ENCODE peak calls at places on chromosomes 13 and 19, in ten cellular contexts. One of them, this sample, is unnamed.

GRCh38 chr19:22545751-22546150 is 88.4 kb upstream of the ZNF492 start:
- DNase-seq in Caco-2: peak; percentile 40
- DNase-seq in cardiac muscle cell: no peak
- DNase-seq in tibial nerve: no peak
- DNase-seq in CD4-positive, alpha-beta T cell: no peak
- DNase-seq in HFF-Myc: peak; percentile 0
- DNase-seq in transverse colon: peak; percentile 12
- DNase-seq in mesothelial cell of epicardium: no peak
- DNase-seq in BJ: no peak
- DNase-seq in heart right ventricle: peak; percentile 30
- DNase-seq in this sample: no peak

GRCh38 chr13:52846567-52847321 is 1.7 kb downstream of the PCDH8 start:
- DNase-seq in Caco-2: no peak
- DNase-seq in cardiac muscle cell: peak; percentile 90
- DNase-seq in tibial nerve: peak; percentile 23
- DNase-seq in CD4-positive, alpha-beta T cell: no peak
- DNase-seq in HFF-Myc: no peak
- DNase-seq in transverse colon: peak; percentile 54
- DNase-seq in mesothelial cell of epicardium: peak; percentile 80
- DNase-seq in BJ: no peak
- DNase-seq in heart right ventricle: peak; percentile 34
- DNase-seq in this sample: no peak

GRCh38 chr13:112072531-112073244 is 5.7 kb downstream of the SOX1 start:
- DNase-seq in Caco-2: no peak
- DNase-seq in cardiac muscle cell: peak; percentile 35
- DNase-seq in tibial nerve: no peak
- DNase-seq in CD4-positive, alpha-beta T cell: no peak
- DNase-seq in HFF-Myc: no peak
- DNase-seq in transverse colon: no peak
- DNase-seq in mesothelial cell of epicardium: no peak
- DNase-seq in BJ: no peak
- DNase-seq in heart right ventricle: peak; percentile 17
- DNase-seq in this sample: no peak

GRCh38 chr19:36097036-36097435 is 13.9 kb upstream of the OVOL3 start:
- DNase-seq in Caco-2: no peak
- DNase-seq in cardiac muscle cell: no peak
- DNase-seq in tibial nerve: no peak
- DNase-seq in CD4-positive, alpha-beta T cell: no peak
- DNase-seq in HFF-Myc: no peak
- DNase-seq in transverse colon: no peak
- DNase-seq in mesothelial cell of epicardium: no peak
- DNase-seq in BJ: no peak
- DNase-seq in heart right ventricle: no peak
- DNase-seq in this sample: no peak

GRCh38 chr19:2962018-2962670 is 15.2 kb upstream of the TLE6 start:
- DNase-seq in Caco-2: peak; percentile 55
- DNase-seq in cardiac muscle cell: peak; percentile 85
- DNase-seq in tibial nerve: no peak
- DNase-seq in CD4-positive, alpha-beta T cell: no peak
- DNase-seq in HFF-Myc: peak; percentile 71
- DNase-seq in transverse colon: peak; percentile 47
- DNase-seq in mesothelial cell of epicardium: no peak
- DNase-seq in BJ: peak; percentile 37
- DNase-seq in heart right ventricle: peak; percentile 65
- DNase-seq in this sample: peak; percentile 28

GRCh38 chr13:33446821-33447481 is 161.4 kb upstream of the STARD13 start:
- DNase-seq in Caco-2: peak; percentile 50
- DNase-seq in cardiac muscle cell: no peak
- DNase-seq in tibial nerve: no peak
- DNase-seq in CD4-positive, alpha-beta T cell: no peak
- DNase-seq in HFF-Myc: peak; percentile 49
- DNase-seq in transverse colon: no peak
- DNase-seq in mesothelial cell of epicardium: no peak
- DNase-seq in BJ: peak; percentile 53
- DNase-seq in heart right ventricle: no peak
- DNase-seq in this sample: no peak

GRCh38 chr19:53649746-53650593 is 18.2 kb downstream of the DPRX start:
- DNase-seq in Caco-2: no peak
- DNase-seq in cardiac muscle cell: no peak
- DNase-seq in tibial nerve: no peak
- DNase-seq in CD4-positive, alpha-beta T cell: no peak
- DNase-seq in HFF-Myc: no peak
- DNase-seq in transverse colon: no peak
- DNase-seq in mesothelial cell of epicardium: no peak
- DNase-seq in BJ: no peak
- DNase-seq in heart right ventricle: no peak
- DNase-seq in this sample: no peak

GRCh38 chr13:61255035-61255796 is 160.4 kb downstream of the PCDH20 start:
- DNase-seq in Caco-2: no peak
- DNase-seq in cardiac muscle cell: peak; percentile 30
- DNase-seq in tibial nerve: no peak
- DNase-seq in CD4-positive, alpha-beta T cell: no peak
- DNase-seq in HFF-Myc: no peak
- DNase-seq in transverse colon: no peak
- DNase-seq in mesothelial cell of epicardium: no peak
- DNase-seq in BJ: no peak
- DNase-seq in heart right ventricle: no peak
- DNase-seq in this sample: no peak

GRCh38 chr19:14369399-14370168 is 11.7 kb upstream of the ADGRE5 start:
- DNase-seq in Caco-2: no peak
- DNase-seq in cardiac muscle cell: peak; percentile 17
- DNase-seq in tibial nerve: no peak
- DNase-seq in CD4-positive, alpha-beta T cell: peak; percentile 88
- DNase-seq in HFF-Myc: no peak
- DNase-seq in transverse colon: peak; percentile 50
- DNase-seq in mesothelial cell of epicardium: no peak
- DNase-seq in BJ: no peak
- DNase-seq in heart right ventricle: peak; percentile 50
- DNase-seq in this sample: peak; percentile 83

GRCh38 chr19:48644355-48644754 is 1.6 kb downstream of the CA11 start:
- DNase-seq in Caco-2: no peak
- DNase-seq in cardiac muscle cell: no peak
- DNase-seq in tibial nerve: no peak
- DNase-seq in CD4-positive, alpha-beta T cell: no peak
- DNase-seq in HFF-Myc: no peak
- DNase-seq in transverse colon: no peak
- DNase-seq in mesothelial cell of epicardium: no peak
- DNase-seq in BJ: no peak
- DNase-seq in heart right ventricle: no peak
- DNase-seq in this sample: no peak

GRCh38 chr13:59133903-59134302 is 1029.8 kb downstream of the DIAPH3 start:
- DNase-seq in Caco-2: no peak
- DNase-seq in cardiac muscle cell: no peak
- DNase-seq in tibial nerve: no peak
- DNase-seq in CD4-positive, alpha-beta T cell: no peak
- DNase-seq in HFF-Myc: no peak
- DNase-seq in transverse colon: no peak
- DNase-seq in mesothelial cell of epicardium: no peak
- DNase-seq in BJ: no peak
- DNase-seq in heart right ventricle: no peak
- DNase-seq in this sample: no peak
- TF ChIP-seq CTCF in Caco-2: no peak
- TF ChIP-seq CTCF in cardiac muscle cell: no peak
- TF ChIP-seq CTCF in tibial nerve: no peak
- TF ChIP-seq CTCF in CD4-positive, alpha-beta T cell: no peak
- TF ChIP-seq CTCF in HFF-Myc: no peak
- TF ChIP-seq CTCF in transverse colon: no peak
- TF ChIP-seq CTCF in mesothelial cell of epicardium: no peak
- TF ChIP-seq CTCF in BJ: no peak
- TF ChIP-seq CTCF in heart right ventricle: no peak
- TF ChIP-seq CTCF in this sample: no peak

GRCh38 chr13:107866666-107867623 is 348.4 kb downstream of the LIG4 start:
- DNase-seq in Caco-2: no peak
- DNase-seq in cardiac muscle cell: peak; percentile 66
- DNase-seq in tibial nerve: no peak
- DNase-seq in CD4-positive, alpha-beta T cell: no peak
- DNase-seq in HFF-Myc: no peak
- DNase-seq in transverse colon: no peak
- DNase-seq in mesothelial cell of epicardium: no peak
- DNase-seq in BJ: no peak
- DNase-seq in heart right ventricle: no peak
- DNase-seq in this sample: no peak

GRCh38 chr13:107866007-107866665 is 349.2 kb downstream of the LIG4 start:
- DNase-seq in Caco-2: no peak
- DNase-seq in cardiac muscle cell: peak; percentile 60
- DNase-seq in tibial nerve: no peak
- DNase-seq in CD4-positive, alpha-beta T cell: no peak
- DNase-seq in HFF-Myc: no peak
- DNase-seq in transverse colon: no peak
- DNase-seq in mesothelial cell of epicardium: no peak
- DNase-seq in BJ: no peak
- DNase-seq in heart right ventricle: no peak
- DNase-seq in this sample: no peak

GRCh38 chr13:107865643-107866006 is 349.7 kb downstream of the LIG4 start:
- DNase-seq in Caco-2: no peak
- DNase-seq in cardiac muscle cell: no peak
- DNase-seq in tibial nerve: no peak
- DNase-seq in CD4-positive, alpha-beta T cell: no peak
- DNase-seq in HFF-Myc: no peak
- DNase-seq in transverse colon: no peak
- DNase-seq in mesothelial cell of epicardium: no peak
- DNase-seq in BJ: no peak
- DNase-seq in heart right ventricle: no peak
- DNase-seq in this sample: no peak

GRCh38 chr13:107870400-107870799 is 344.9 kb downstream of the LIG4 start:
- DNase-seq in Caco-2: no peak
- DNase-seq in cardiac muscle cell: no peak
- DNase-seq in tibial nerve: no peak
- DNase-seq in CD4-positive, alpha-beta T cell: no peak
- DNase-seq in HFF-Myc: no peak
- DNase-seq in transverse colon: no peak
- DNase-seq in mesothelial cell of epicardium: no peak
- DNase-seq in BJ: no peak
- DNase-seq in heart right ventricle: no peak
- DNase-seq in this sample: no peak

DNA sequence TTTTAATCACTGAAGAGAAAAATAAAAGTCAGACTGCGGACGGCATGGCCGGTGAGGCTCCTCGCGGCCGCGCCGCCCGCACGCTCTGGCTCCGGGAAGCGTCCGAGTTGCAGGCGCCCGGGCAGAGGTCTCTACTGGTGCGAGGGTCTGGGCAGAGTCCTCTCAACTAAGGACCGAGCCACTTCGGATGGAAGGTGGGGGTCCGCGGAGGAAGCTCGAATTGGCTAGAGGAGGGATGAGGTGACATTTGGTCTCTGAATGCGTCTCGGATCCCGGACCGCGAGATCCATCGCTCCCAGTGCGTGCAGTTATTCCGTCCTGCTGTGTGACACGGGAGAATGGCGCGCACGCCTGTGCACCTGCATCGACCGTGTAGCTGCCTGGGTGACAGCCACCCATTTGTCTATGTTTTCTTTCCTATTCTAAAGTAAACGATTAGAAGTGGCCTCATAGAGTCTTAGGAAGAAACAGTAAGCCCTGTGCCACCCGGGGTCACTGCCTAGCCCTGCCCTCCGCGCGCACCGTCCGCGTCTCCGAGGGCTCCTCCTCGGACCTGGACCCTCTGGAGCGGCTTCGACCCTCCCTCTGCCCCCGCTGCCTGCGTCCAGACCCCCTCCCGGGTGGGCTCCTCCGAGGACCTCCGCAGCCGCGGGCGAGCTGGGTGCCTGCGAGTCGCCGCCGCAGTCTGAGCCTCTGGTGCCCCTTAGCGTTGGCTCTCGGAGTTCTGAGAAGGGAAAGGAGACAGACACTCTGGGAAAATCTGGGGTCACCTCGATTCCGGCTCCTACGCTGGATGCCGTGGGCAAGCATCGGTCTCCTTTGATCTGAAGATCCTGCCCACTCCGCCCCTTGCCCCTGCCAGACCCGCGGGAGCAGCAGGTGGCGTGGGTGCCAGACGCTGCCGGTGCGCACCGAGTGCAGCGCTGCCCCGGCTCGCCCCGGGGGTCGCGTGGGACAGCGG is 347.4 kb downstream of the LIG4 start:
- DNase-seq in Caco-2: no peak
- DNase-seq in cardiac muscle cell: peak; percentile 70
- DNase-seq in tibial nerve: no peak
- DNase-seq in CD4-positive, alpha-beta T cell: no peak
- DNase-seq in HFF-Myc: no peak
- DNase-seq in transverse colon: no peak
- DNase-seq in mesothelial cell of epicardium: no peak
- DNase-seq in BJ: no peak
- DNase-seq in heart right ventricle: no peak
- DNase-seq in this sample: no peak
- TF ChIP-seq CTCF in Caco-2: no peak
- TF ChIP-seq CTCF in cardiac muscle cell: peak; percentile 59
- TF ChIP-seq CTCF in tibial nerve: no peak
- TF ChIP-seq CTCF in CD4-positive, alpha-beta T cell: no peak
- TF ChIP-seq CTCF in HFF-Myc: no peak
- TF ChIP-seq CTCF in transverse colon: no peak
- TF ChIP-seq CTCF in mesothelial cell of epicardium: no peak
- TF ChIP-seq CTCF in BJ: peak; percentile 36
- TF ChIP-seq CTCF in heart right ventricle: no peak
- TF ChIP-seq CTCF in this sample: no peak

GRCh38 chr13:49367640-49368431 is 76.0 kb downstream of the CAB39L start:
- DNase-seq in Caco-2: no peak
- DNase-seq in cardiac muscle cell: no peak
- DNase-seq in tibial nerve: no peak
- DNase-seq in CD4-positive, alpha-beta T cell: no peak
- DNase-seq in HFF-Myc: no peak
- DNase-seq in transverse colon: no peak
- DNase-seq in mesothelial cell of epicardium: no peak
- DNase-seq in BJ: no peak
- DNase-seq in heart right ventricle: no peak
- DNase-seq in this sample: no peak
- TF ChIP-seq CTCF in Caco-2: no peak
- TF ChIP-seq CTCF in cardiac muscle cell: no peak
- TF ChIP-seq CTCF in tibial nerve: no peak
- TF ChIP-seq CTCF in CD4-positive, alpha-beta T cell: no peak
- TF ChIP-seq CTCF in HFF-Myc: no peak
- TF ChIP-seq CTCF in transverse colon: no peak
- TF ChIP-seq CTCF in mesothelial cell of epicardium: no peak
- TF ChIP-seq CTCF in BJ: no peak
- TF ChIP-seq CTCF in heart right ventricle: no peak
- TF ChIP-seq CTCF in this sample: no peak

DNA sequence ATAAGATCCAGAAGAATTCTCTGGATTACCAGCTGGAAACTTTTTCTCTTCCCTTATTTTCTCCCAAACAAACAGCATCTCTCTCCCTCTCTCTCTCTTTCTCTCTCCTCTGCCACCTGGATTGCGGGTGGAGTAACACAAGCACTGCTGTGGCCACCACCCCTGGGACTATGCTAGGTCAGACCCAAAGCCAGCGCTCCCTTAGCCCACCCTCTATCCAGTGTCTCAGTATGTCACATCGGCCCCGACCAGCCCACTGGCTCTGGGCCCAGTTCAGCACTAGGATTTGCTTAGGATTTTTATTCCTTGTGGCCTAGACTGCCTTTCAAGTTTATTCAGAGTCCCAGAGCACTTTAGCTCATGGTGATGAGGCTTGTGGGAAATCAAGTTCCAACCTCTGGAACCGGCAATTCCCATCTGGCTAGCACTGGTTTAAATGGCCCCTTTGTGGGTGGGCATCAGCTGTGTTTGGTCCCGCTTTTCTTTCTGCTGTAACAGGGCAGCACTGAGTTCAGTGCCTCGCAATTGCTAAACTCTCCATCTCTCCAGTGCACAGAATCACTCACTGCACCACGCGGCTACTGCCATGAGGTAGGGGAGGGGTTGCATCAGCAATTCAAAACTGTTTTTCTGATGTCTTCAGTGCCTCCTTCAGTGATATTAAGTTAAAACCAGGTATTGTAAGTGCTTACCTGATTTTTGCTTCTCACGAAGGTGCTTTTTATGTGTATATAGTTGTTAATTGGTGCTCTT is 1623.1 kb downstream of the SLITRK5 start:
- DNase-seq in Caco-2: no peak
- DNase-seq in cardiac muscle cell: no peak
- DNase-seq in tibial nerve: no peak
- DNase-seq in CD4-positive, alpha-beta T cell: no peak
- DNase-seq in HFF-Myc: no peak
- DNase-seq in transverse colon: no peak
- DNase-seq in mesothelial cell of epicardium: no peak
- DNase-seq in BJ: no peak
- DNase-seq in heart right ventricle: no peak
- DNase-seq in this sample: no peak
- TF ChIP-seq CTCF in Caco-2: no peak
- TF ChIP-seq CTCF in cardiac muscle cell: no peak
- TF ChIP-seq CTCF in tibial nerve: no peak
- TF ChIP-seq CTCF in CD4-positive, alpha-beta T cell: no peak
- TF ChIP-seq CTCF in HFF-Myc: no peak
- TF ChIP-seq CTCF in transverse colon: no peak
- TF ChIP-seq CTCF in mesothelial cell of epicardium: no peak
- TF ChIP-seq CTCF in BJ: no peak
- TF ChIP-seq CTCF in heart right ventricle: no peak
- TF ChIP-seq CTCF in this sample: no peak